ENCODE peak calls at places on chromosomes 6 and 20, in seven cellular contexts. One of them, this sample, is unnamed.

GRCh38 chr20:57442160-57442887 is 51.1 kb downstream of the RBM38 start:
- DNase-seq in fibroblast of lung: no peak
- DNase-seq in left lung: no peak
- DNase-seq in CD8-positive, alpha-beta memory T cell: no peak
- DNase-seq in heart left ventricle: no peak
- DNase-seq in mammary epithelial cell: no peak
- DNase-seq in naive thymus-derived CD4-positive, alpha-beta T cell: no peak
- DNase-seq in this sample: no peak

GRCh38 chr20:1309439-1309847 is 19.5 kb downstream of the SDCBP2 start:
- DNase-seq in fibroblast of lung: no peak
- DNase-seq in left lung: no peak
- DNase-seq in CD8-positive, alpha-beta memory T cell: no peak
- DNase-seq in heart left ventricle: no peak
- DNase-seq in mammary epithelial cell: no peak
- DNase-seq in naive thymus-derived CD4-positive, alpha-beta T cell: no peak
- DNase-seq in this sample: no peak

GRCh38 chr20:50163570-50164317 is 10.2 kb upstream of the PEDS1 start:
- DNase-seq in fibroblast of lung: peak; percentile 54
- DNase-seq in left lung: no peak
- DNase-seq in CD8-positive, alpha-beta memory T cell: no peak
- DNase-seq in heart left ventricle: no peak
- DNase-seq in mammary epithelial cell: peak; percentile 69
- DNase-seq in naive thymus-derived CD4-positive, alpha-beta T cell: no peak
- DNase-seq in this sample: peak; percentile 33

GRCh38 chr6:100210138-100210872 is 216.3 kb upstream of the MCHR2 start:
- DNase-seq in fibroblast of lung: no peak
- DNase-seq in left lung: no peak
- DNase-seq in CD8-positive, alpha-beta memory T cell: no peak
- DNase-seq in heart left ventricle: no peak
- DNase-seq in mammary epithelial cell: no peak
- DNase-seq in naive thymus-derived CD4-positive, alpha-beta T cell: no peak
- DNase-seq in this sample: no peak

GRCh38 chr20:57080796-57081195 is 185.6 kb downstream of the BMP7 start:
- DNase-seq in fibroblast of lung: peak; percentile 43
- DNase-seq in left lung: no peak
- DNase-seq in CD8-positive, alpha-beta memory T cell: no peak
- DNase-seq in heart left ventricle: no peak
- DNase-seq in mammary epithelial cell: peak; percentile 33
- DNase-seq in naive thymus-derived CD4-positive, alpha-beta T cell: no peak
- DNase-seq in this sample: peak; percentile 55

GRCh38 chr20:58150772-58151171 is 77.7 kb downstream of the ANKRD60 start:
- DNase-seq in fibroblast of lung: no peak
- DNase-seq in left lung: no peak
- DNase-seq in CD8-positive, alpha-beta memory T cell: no peak
- DNase-seq in heart left ventricle: no peak
- DNase-seq in mammary epithelial cell: no peak
- DNase-seq in naive thymus-derived CD4-positive, alpha-beta T cell: no peak
- DNase-seq in this sample: no peak

GRCh38 chr6:62652692-62653328 is 366.8 kb upstream of the KHDRBS2 start:
- DNase-seq in fibroblast of lung: peak; percentile 16
- DNase-seq in left lung: no peak
- DNase-seq in CD8-positive, alpha-beta memory T cell: no peak
- DNase-seq in heart left ventricle: no peak
- DNase-seq in mammary epithelial cell: peak; percentile 1
- DNase-seq in naive thymus-derived CD4-positive, alpha-beta T cell: no peak
- DNase-seq in this sample: no peak

GRCh38 chr20:17624551-17625245 is 54.8 kb downstream of the DSTN start:
- DNase-seq in fibroblast of lung: no peak
- DNase-seq in left lung: peak; percentile 23
- DNase-seq in CD8-positive, alpha-beta memory T cell: no peak
- DNase-seq in heart left ventricle: no peak
- DNase-seq in mammary epithelial cell: no peak
- DNase-seq in naive thymus-derived CD4-positive, alpha-beta T cell: no peak
- DNase-seq in this sample: no peak

GRCh38 chr6:141464490-141464889 is 668.2 kb upstream of the GJE1 start:
- DNase-seq in fibroblast of lung: peak; percentile 78
- DNase-seq in left lung: no peak
- DNase-seq in CD8-positive, alpha-beta memory T cell: no peak
- DNase-seq in heart left ventricle: no peak
- DNase-seq in mammary epithelial cell: peak; percentile 4
- DNase-seq in naive thymus-derived CD4-positive, alpha-beta T cell: peak; percentile 13
- DNase-seq in this sample: no peak

GRCh38 chr6:131164506-131164905 is 29.2 kb downstream of the AKAP7 start:
- DNase-seq in fibroblast of lung: peak; percentile 34
- DNase-seq in left lung: no peak
- DNase-seq in CD8-positive, alpha-beta memory T cell: no peak
- DNase-seq in heart left ventricle: no peak
- DNase-seq in mammary epithelial cell: peak; percentile 4
- DNase-seq in naive thymus-derived CD4-positive, alpha-beta T cell: no peak
- DNase-seq in this sample: no peak

GRCh38 chr6:131160254-131160758 is 25.0 kb downstream of the AKAP7 start:
- DNase-seq in fibroblast of lung: no peak
- DNase-seq in left lung: no peak
- DNase-seq in CD8-positive, alpha-beta memory T cell: no peak
- DNase-seq in heart left ventricle: no peak
- DNase-seq in mammary epithelial cell: no peak
- DNase-seq in naive thymus-derived CD4-positive, alpha-beta T cell: no peak
- DNase-seq in this sample: no peak

GRCh38 chr6:131163886-131164285 is 28.6 kb downstream of the AKAP7 start:
- DNase-seq in fibroblast of lung: peak; percentile 64
- DNase-seq in left lung: no peak
- DNase-seq in CD8-positive, alpha-beta memory T cell: no peak
- DNase-seq in heart left ventricle: no peak
- DNase-seq in mammary epithelial cell: no peak
- DNase-seq in naive thymus-derived CD4-positive, alpha-beta T cell: no peak
- DNase-seq in this sample: no peak

GRCh38 chr6:131159578-131159977 is 24.3 kb downstream of the AKAP7 start:
- DNase-seq in fibroblast of lung: peak; percentile 87
- DNase-seq in left lung: no peak
- DNase-seq in CD8-positive, alpha-beta memory T cell: no peak
- DNase-seq in heart left ventricle: no peak
- DNase-seq in mammary epithelial cell: peak; percentile 87
- DNase-seq in naive thymus-derived CD4-positive, alpha-beta T cell: no peak
- DNase-seq in this sample: peak; percentile 61

GRCh38 chr6:131161987-131162386 is 26.7 kb downstream of the AKAP7 start:
- DNase-seq in fibroblast of lung: no peak
- DNase-seq in left lung: no peak
- DNase-seq in CD8-positive, alpha-beta memory T cell: no peak
- DNase-seq in heart left ventricle: no peak
- DNase-seq in mammary epithelial cell: no peak
- DNase-seq in naive thymus-derived CD4-positive, alpha-beta T cell: no peak
- DNase-seq in this sample: no peak
- H3K27ac ChIP-seq in fibroblast of lung: no peak overlapping the region
- H3K27ac ChIP-seq in left lung: no peak overlapping the region
- H3K27ac ChIP-seq in CD8-positive, alpha-beta memory T cell: no peak overlapping the region
- H3K27ac ChIP-seq in heart left ventricle: no peak overlapping the region
- H3K27ac ChIP-seq in mammary epithelial cell: no peak overlapping the region
- H3K27ac ChIP-seq in naive thymus-derived CD4-positive, alpha-beta T cell: no peak overlapping the region
- H3K27ac ChIP-seq in this sample: no peak overlapping the region

GRCh38 chr6:148548065-148548748 is 198.6 kb upstream of the UST start:
- DNase-seq in fibroblast of lung: no peak
- DNase-seq in left lung: no peak
- DNase-seq in CD8-positive, alpha-beta memory T cell: no peak
- DNase-seq in heart left ventricle: no peak
- DNase-seq in mammary epithelial cell: no peak
- DNase-seq in naive thymus-derived CD4-positive, alpha-beta T cell: no peak
- DNase-seq in this sample: no peak
- H3K36me3 ChIP-seq in fibroblast of lung: peaks cover 11% of the 10 kb centered on the region
- H3K36me3 ChIP-seq in left lung: peaks cover 4% of the 10 kb centered on the region
- H3K36me3 ChIP-seq in CD8-positive, alpha-beta memory T cell: no peaks in the 10 kb centered on the region
- H3K36me3 ChIP-seq in heart left ventricle: peaks cover 94% of the 10 kb centered on the region
- H3K36me3 ChIP-seq in mammary epithelial cell: no peaks in the 10 kb centered on the region
- H3K36me3 ChIP-seq in naive thymus-derived CD4-positive, alpha-beta T cell: no peaks in the 10 kb centered on the region
- H3K36me3 ChIP-seq in this sample: peaks cover 46% of the 10 kb centered on the region

DNA sequence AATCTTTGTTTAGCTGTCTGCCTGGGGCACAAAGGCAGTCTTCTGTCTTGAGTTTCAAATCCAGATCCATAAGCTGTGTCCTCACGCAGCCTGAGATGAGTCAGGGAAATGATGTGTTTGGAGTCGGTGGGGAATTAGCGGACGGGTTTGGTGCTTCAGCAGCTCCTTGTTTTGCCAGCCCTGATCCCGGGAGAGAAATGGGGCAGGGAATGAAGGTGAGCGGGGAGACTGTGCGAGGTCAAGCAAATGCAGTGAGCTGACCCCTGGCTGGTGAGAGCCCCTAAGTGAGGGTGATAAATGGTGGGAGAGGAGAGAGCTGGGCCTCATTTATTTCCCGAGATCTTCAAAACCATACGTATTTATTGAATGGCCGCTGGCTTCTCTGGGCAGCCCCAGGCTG is 21.6 kb downstream of the DUSP22 start:
- DNase-seq in fibroblast of lung: no peak
- DNase-seq in left lung: no peak
- DNase-seq in CD8-positive, alpha-beta memory T cell: no peak
- DNase-seq in heart left ventricle: no peak
- DNase-seq in mammary epithelial cell: no peak
- DNase-seq in naive thymus-derived CD4-positive, alpha-beta T cell: no peak
- DNase-seq in this sample: no peak
- H3K9me3 ChIP-seq in fibroblast of lung: no peaks in the 10 kb centered on the region
- H3K9me3 ChIP-seq in left lung: no peaks in the 10 kb centered on the region
- H3K9me3 ChIP-seq in CD8-positive, alpha-beta memory T cell: no peaks in the 10 kb centered on the region
- H3K9me3 ChIP-seq in heart left ventricle: no peaks in the 10 kb centered on the region
- H3K9me3 ChIP-seq in mammary epithelial cell: peaks cover 4% of the 10 kb centered on the region
- H3K9me3 ChIP-seq in naive thymus-derived CD4-positive, alpha-beta T cell: no peaks in the 10 kb centered on the region
- H3K9me3 ChIP-seq in this sample: no peaks in the 10 kb centered on the region

GRCh38 chr6:30873137-30873640 is 11.1 kb upstream of the DDR1 start:
- DNase-seq in fibroblast of lung: no peak
- DNase-seq in left lung: no peak
- DNase-seq in CD8-positive, alpha-beta memory T cell: no peak
- DNase-seq in heart left ventricle: no peak
- DNase-seq in mammary epithelial cell: no peak
- DNase-seq in naive thymus-derived CD4-positive, alpha-beta T cell: no peak
- DNase-seq in this sample: no peak

GRCh38 chr6:30877419-30878262 is 6.7 kb upstream of the DDR1 start:
- DNase-seq in fibroblast of lung: peak; percentile 83
- DNase-seq in left lung: peak; percentile 88
- DNase-seq in CD8-positive, alpha-beta memory T cell: peak; percentile 68
- DNase-seq in heart left ventricle: peak; percentile 88
- DNase-seq in mammary epithelial cell: peak; percentile 80
- DNase-seq in naive thymus-derived CD4-positive, alpha-beta T cell: peak; percentile 67
- DNase-seq in this sample: peak; percentile 88

GRCh38 chr6:30875244-30876038 is 8.9 kb upstream of the DDR1 start:
- DNase-seq in fibroblast of lung: no peak
- DNase-seq in left lung: no peak
- DNase-seq in CD8-positive, alpha-beta memory T cell: no peak
- DNase-seq in heart left ventricle: no peak
- DNase-seq in mammary epithelial cell: no peak
- DNase-seq in naive thymus-derived CD4-positive, alpha-beta T cell: no peak
- DNase-seq in this sample: no peak

GRCh38 chr6:30879684-30880427 is 4.5 kb upstream of the DDR1 start:
- DNase-seq in fibroblast of lung: no peak
- DNase-seq in left lung: no peak
- DNase-seq in CD8-positive, alpha-beta memory T cell: no peak
- DNase-seq in heart left ventricle: no peak
- DNase-seq in mammary epithelial cell: no peak
- DNase-seq in naive thymus-derived CD4-positive, alpha-beta T cell: no peak
- DNase-seq in this sample: no peak

GRCh38 chr6:30876039-30876730 is 8.1 kb upstream of the DDR1 start:
- DNase-seq in fibroblast of lung: peak; percentile 91
- DNase-seq in left lung: no peak
- DNase-seq in CD8-positive, alpha-beta memory T cell: no peak
- DNase-seq in heart left ventricle: no peak
- DNase-seq in mammary epithelial cell: peak; percentile 94
- DNase-seq in naive thymus-derived CD4-positive, alpha-beta T cell: no peak
- DNase-seq in this sample: no peak
- H3K27ac ChIP-seq in fibroblast of lung: no peak overlapping the region
- H3K27ac ChIP-seq in left lung: no peak overlapping the region
- H3K27ac ChIP-seq in CD8-positive, alpha-beta memory T cell: peak overlapping the region; percentile 76
- H3K27ac ChIP-seq in heart left ventricle: peak overlapping the region; percentile 85
- H3K27ac ChIP-seq in mammary epithelial cell: peak overlapping the region; percentile 95
- H3K27ac ChIP-seq in naive thymus-derived CD4-positive, alpha-beta T cell: no peak overlapping the region
- H3K27ac ChIP-seq in this sample: no peak overlapping the region

DNA sequence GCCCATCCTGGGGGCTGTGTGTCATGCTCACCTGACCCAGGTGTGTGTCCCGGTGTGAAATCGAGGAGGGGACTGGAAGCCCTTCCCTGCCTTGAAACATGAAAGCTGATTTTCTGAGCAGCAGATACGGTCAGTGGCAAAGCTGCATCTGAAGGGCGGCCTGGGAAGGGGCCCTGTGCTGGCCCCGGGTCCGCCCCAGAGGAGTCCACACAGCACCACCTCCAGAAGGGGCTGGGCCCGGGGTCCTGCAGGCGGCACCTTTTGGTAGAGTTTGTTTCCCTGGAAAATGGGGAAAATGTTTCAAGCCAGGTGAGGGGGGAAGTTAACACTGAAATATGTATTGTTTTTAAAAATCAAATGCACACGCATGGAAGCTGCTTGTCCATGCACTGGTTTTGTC is 20.8 kb downstream of the UCKL1 start:
- DNase-seq in fibroblast of lung: no peak
- DNase-seq in left lung: no peak
- DNase-seq in CD8-positive, alpha-beta memory T cell: no peak
- DNase-seq in heart left ventricle: no peak
- DNase-seq in mammary epithelial cell: no peak
- DNase-seq in naive thymus-derived CD4-positive, alpha-beta T cell: no peak
- DNase-seq in this sample: no peak
- H3K36me3 ChIP-seq in fibroblast of lung: peaks cover 27% of the 10 kb centered on the region
- H3K36me3 ChIP-seq in left lung: no peaks in the 10 kb centered on the region
- H3K36me3 ChIP-seq in CD8-positive, alpha-beta memory T cell: peaks cover 25% of the 10 kb centered on the region
- H3K36me3 ChIP-seq in heart left ventricle: peaks cover 87% of the 10 kb centered on the region
- H3K36me3 ChIP-seq in mammary epithelial cell: peaks cover 29% of the 10 kb centered on the region
- H3K36me3 ChIP-seq in naive thymus-derived CD4-positive, alpha-beta T cell: peaks cover 10% of the 10 kb centered on the region
- H3K36me3 ChIP-seq in this sample: peaks cover 70% of the 10 kb centered on the region

This sample was measured in SJSA1.